ENCODE peak calls at places on chromosomes 5 and 9, in eight cellular contexts. P, O, N, Q, C, R, D and T are unnamed samples.

GRCh38 chr5:90421136-90421535 is 11.6 kb upstream of the CETN3 start:
- DNase-seq in P (peak; percentile 25), O (no peak), N (no peak), Q (peak; percentile 7), C (no peak), R (no peak), D (peak; percentile 21), T (peak; percentile 6)

GRCh38 chr5:152568101-152568500 is 163.0 kb upstream of the NMUR2 start:
- DNase-seq in P (no peak), O (no peak), N (no peak), Q (no peak), C (no peak), R (no peak), D (no peak), T (peak; percentile 1)

GRCh38 chr5:141694479-141694878 is 12.4 kb upstream of the ARAP3 start:
- DNase-seq in P (no peak), O (no peak), N (no peak), Q (no peak), C (no peak), R (no peak), D (no peak), T (no peak)

GRCh38 chr9:911003-911402 is 65.5 kb upstream of the DMRT3 start:
- DNase-seq in P (no peak), O (peak; percentile 47), N (no peak), Q (no peak), C (no peak), R (no peak), D (no peak), T (no peak)

GRCh38 chr5:78903936-78904335 is 81.2 kb downstream of the ARSB start:
- DNase-seq in P (no peak), O (no peak), N (peak; percentile 35), Q (no peak), C (no peak), R (no peak), D (peak; percentile 58), T (peak; percentile 48)

GRCh38 chr5:134577022-134577795 is 51.7 kb downstream of the JADE2 start:
- DNase-seq in P (no peak), O (peak; percentile 57), N (peak; percentile 68), Q (peak; percentile 61), C (no peak), R (no peak), D (peak; percentile 83), T (peak; percentile 91)

GRCh38 chr9:117747571-117747970 is 43.4 kb downstream of the TLR4 start:
- DNase-seq in P (no peak), O (no peak), N (no peak), Q (no peak), C (no peak), R (no peak), D (no peak), T (no peak)

GRCh38 chr9:20312732-20313131 is 309.6 kb downstream of the MLLT3 start:
- DNase-seq in P (no peak), O (no peak), N (peak; percentile 9), Q (no peak), C (no peak), R (no peak), D (peak; percentile 67), T (peak; percentile 57)

GRCh38 chr9:36970007-36970888 is 63.8 kb downstream of the PAX5 start:
- DNase-seq in P (no peak), O (no peak), N (no peak), Q (no peak), C (no peak), R (no peak), D (no peak), T (peak; percentile 25)

GRCh38 chr9:4955836-4956235 is 29.2 kb upstream of the JAK2 start:
- DNase-seq in P (no peak), O (no peak), N (peak; percentile 71), Q (no peak), C (no peak), R (no peak), D (peak; percentile 97), T (peak; percentile 31)

GRCh38 chr5:138636401-138636944 is 61.3 kb upstream of the HSPA9 start:
- DNase-seq in P (no peak), O (no peak), N (no peak), Q (no peak), C (no peak), R (no peak), D (no peak), T (no peak)

GRCh38 chr5:138635708-138636107 is 60.5 kb upstream of the HSPA9 start:
- DNase-seq in P (no peak), O (no peak), N (no peak), Q (no peak), C (no peak), R (no peak), D (no peak), T (no peak)

GRCh38 chr5:138635268-138635667 is 60.1 kb upstream of the HSPA9 start:
- DNase-seq in P (no peak), O (no peak), N (peak; percentile 78), Q (peak; percentile 33), C (no peak), R (peak; percentile 18), D (no peak), T (peak; percentile 45)

GRCh38 chr5:138631204-138631928 is 56.2 kb upstream of the HSPA9 start:
- DNase-seq in P (no peak), O (no peak), N (no peak), Q (no peak), C (no peak), R (no peak), D (no peak), T (no peak)

DNA sequence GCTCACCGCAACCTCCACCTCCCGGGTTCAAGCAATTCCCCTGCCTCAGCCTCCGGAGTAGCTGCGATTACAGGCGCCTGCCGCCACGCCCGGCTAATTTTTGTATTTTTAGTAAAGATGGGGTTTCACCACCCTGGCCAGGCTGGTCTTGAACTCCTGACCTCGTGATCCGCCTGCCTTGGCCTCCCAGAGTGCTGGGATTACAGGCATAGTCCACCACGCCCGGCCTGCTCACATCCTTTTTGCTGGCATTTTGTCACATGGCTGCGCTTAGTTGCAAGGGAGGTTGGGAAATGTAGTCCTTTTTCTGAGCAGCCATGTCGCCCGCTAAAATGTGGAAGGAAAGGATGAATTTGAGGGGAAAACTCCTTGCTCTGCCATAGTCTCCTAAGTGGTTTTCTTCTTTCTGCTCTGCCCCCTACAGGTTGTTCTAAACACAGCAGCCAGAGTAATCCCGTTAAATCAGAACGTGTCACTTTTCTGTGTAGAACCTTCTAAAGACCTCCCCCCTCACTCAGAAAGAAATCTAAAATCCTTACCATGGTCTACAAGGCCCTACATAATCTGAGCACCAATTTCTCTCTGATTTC is 57.8 kb upstream of the HSPA9 start:
- DNase-seq in P (peak; percentile 49), O (peak; percentile 83), N (peak; percentile 85), Q (peak; percentile 75), C (no peak), R (no peak), D (peak; percentile 92), T (peak; percentile 90)
- H3K4me3 ChIP-seq in P (no peak overlapping the region), O (no peak overlapping the region), N (no peak overlapping the region), Q (no peak overlapping the region), C (no peak overlapping the region), R (no peak overlapping the region), D (no peak overlapping the region), T (no peak overlapping the region)

DNA sequence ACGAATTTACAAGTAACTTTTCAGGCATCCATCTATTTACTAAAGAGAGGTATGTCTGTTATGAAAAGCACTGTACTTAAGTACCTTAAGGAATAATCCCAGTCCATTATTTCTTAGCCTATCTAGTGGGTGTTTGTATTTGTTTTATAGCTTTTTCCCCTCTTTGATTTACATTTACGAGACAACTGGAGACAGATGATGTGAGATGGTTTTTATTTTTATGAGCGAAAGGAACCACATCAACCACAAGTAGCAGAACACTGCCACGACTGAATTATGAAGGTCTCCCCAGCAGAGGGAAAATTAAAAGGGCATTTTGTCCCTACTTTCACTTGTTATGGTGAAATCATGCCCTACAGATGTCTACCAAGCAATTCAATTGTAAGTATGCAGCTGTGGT is 357.8 kb downstream of the NFIB start:
- DNase-seq in P (no peak), O (no peak), N (no peak), Q (peak; percentile 48), C (no peak), R (peak; percentile 24), D (no peak), T (no peak)
- H3K4me3 ChIP-seq in P (no peak overlapping the region), O (no peak overlapping the region), N (no peak overlapping the region), Q (no peak overlapping the region), C (no peak overlapping the region), R (no peak overlapping the region), D (no peak overlapping the region), T (no peak overlapping the region)

DNA sequence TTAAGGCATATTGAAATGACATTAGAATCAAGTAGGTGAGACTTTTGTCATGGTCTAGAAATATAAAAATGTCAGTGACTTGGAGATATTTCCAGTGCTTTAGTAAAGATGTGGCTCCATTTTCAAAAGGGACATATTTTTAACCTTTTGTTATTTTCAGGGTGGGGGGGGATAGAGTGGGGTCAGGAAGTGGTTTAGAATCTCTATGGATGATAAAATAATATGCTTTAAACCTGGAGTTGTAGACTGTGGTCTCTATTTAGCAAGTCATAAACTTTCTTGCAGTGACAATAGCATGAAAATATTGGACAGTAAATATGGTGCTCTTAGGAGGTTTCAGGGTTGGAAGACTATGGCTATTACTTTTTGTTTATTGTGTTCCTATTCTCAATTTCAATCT is 46.9 kb downstream of the PTTG1 start:
- DNase-seq in P (no peak), O (no peak), N (no peak), Q (no peak), C (no peak), R (no peak), D (no peak), T (no peak)
- H3K4me3 ChIP-seq in P (no peak overlapping the region), O (no peak overlapping the region), N (no peak overlapping the region), Q (no peak overlapping the region), C (peak overlapping the region; percentile 82), R (no peak overlapping the region), D (no peak overlapping the region), T (no peak overlapping the region)

GRCh38 chr5:170306381-170306790 is 8.8 kb upstream of the LCP2 start:
- DNase-seq in P (no peak), O (no peak), N (peak; percentile 77), Q (peak; percentile 81), C (no peak), R (peak; percentile 16), D (peak; percentile 82), T (peak; percentile 96)

GRCh38 chr5:170303564-170303963 is 6.0 kb upstream of the LCP2 start:
- DNase-seq in P (no peak), O (no peak), N (no peak), Q (no peak), C (no peak), R (no peak), D (no peak), T (no peak)

GRCh38 chr5:170305016-170305645 is 7.6 kb upstream of the LCP2 start:
- DNase-seq in P (no peak), O (no peak), N (no peak), Q (no peak), C (no peak), R (no peak), D (no peak), T (no peak)

GRCh38 chr5:170307575-170308465 is 10.2 kb upstream of the LCP2 start:
- DNase-seq in P (no peak), O (no peak), N (peak; percentile 71), Q (peak; percentile 26), C (no peak), R (no peak), D (peak; percentile 93), T (peak; percentile 99)

GRCh38 chr5:170305646-170306025 is 8.1 kb upstream of the LCP2 start:
- DNase-seq in P (no peak), O (no peak), N (no peak), Q (no peak), C (no peak), R (no peak), D (no peak), T (no peak)
- H3K4me3 ChIP-seq in P (no peak overlapping the region), O (no peak overlapping the region), N (no peak overlapping the region), Q (no peak overlapping the region), C (no peak overlapping the region), R (no peak overlapping the region), D (no peak overlapping the region), T (no peak overlapping the region)